ENCODE peak calls at places on chromosomes 7 and 10, in eight cellular contexts. U, N, G, V, M, H, E and J are unnamed samples.

GRCh38 chr7:143518521-143518920 is 40.8 kb downstream of the TAS2R41 start:
- DNase-seq in H (no peak), M (no peak), V (no peak), U (peak), E (peak), N (no peak), G (no peak), J (no peak)

GRCh38 chr10:61063911-61064310 is 119.9 kb upstream of the RHOBTB1 start:
- DNase-seq in M (peak), N (no peak), V (no peak), H (no peak), U (no peak), E (no peak), G (no peak), J (no peak)

GRCh38 chr10:102799691-102800435 is 37.4 kb downstream of the CYP17A1 start:
- DNase-seq in V (no peak), U (no peak), E (no peak), N (no peak), H (no peak), G (no peak), M (peak), J (no peak)

GRCh38 chr7:151439855-151440798 is at the start of gene CRYGN:
- DNase-seq in E (no peak), N (no peak), G (peak), H (no peak), M (no peak), U (no peak), V (no peak), J (no peak)

GRCh38 chr7:24898691-24899090 is 81.3 kb downstream of the OSBPL3 start:
- DNase-seq in U (peak), M (peak), H (no peak), G (no peak), V (no peak), N (no peak), E (no peak), J (no peak)

GRCh38 chr7:88735920-88736319 is 23.6 kb upstream of the ZNF804B start:
- DNase-seq in G (no peak), H (no peak), U (no peak), M (no peak), V (no peak), N (no peak), E (no peak), J (no peak)

GRCh38 chr7:158868754-158869410 is 12.5 kb downstream of the DYNC2I1 start:
- DNase-seq in H (no peak), G (no peak), V (no peak), E (no peak), N (no peak), U (no peak), M (no peak), J (no peak)

GRCh38 chr7:50650057-50650664 is 85.0 kb upstream of the DDC start:
- DNase-seq in G (no peak), H (no peak), M (no peak), V (no peak), E (no peak), U (no peak), N (no peak), J (no peak)

GRCh38 chr7:95046494-95047240 is 139.3 kb downstream of the PPP1R9A start:
- DNase-seq in U (no peak), H (no peak), N (no peak), G (no peak), E (peak), V (no peak), M (peak), J (no peak)

GRCh38 chr7:47351233-47352154 is 230.4 kb downstream of the TNS3 start:
- DNase-seq in V (no peak), E (no peak), G (no peak), M (no peak), H (no peak), U (no peak), N (no peak), J (no peak)

GRCh38 chr7:152369518-152369917 is 66.3 kb downstream of the KMT2C start:
- DNase-seq in V (no peak), M (no peak), U (no peak), G (no peak), E (no peak), N (no peak), H (no peak), J (no peak)

GRCh38 chr10:125102821-125103220 is 57.5 kb downstream of the CTBP2 start:
- DNase-seq in G (no peak), M (no peak), H (no peak), V (no peak), U (no peak), N (no peak), E (no peak), J (no peak)

GRCh38 chr10:87925570-87925969 is 62.1 kb downstream of the PTEN start:
- DNase-seq in U (peak), G (no peak), H (no peak), E (peak), M (peak), V (no peak), N (no peak), J (no peak)

GRCh38 chr7:116500071-116500853 is 724 bp downstream of the CAV2 start:
- DNase-seq in V (peak), N (no peak), U (peak), E (no peak), M (peak), G (peak), H (no peak), J (no peak)

GRCh38 chr7:54129035-54129434 is 413.1 kb upstream of the VSTM2A start:
- DNase-seq in U (no peak), H (no peak), G (no peak), N (no peak), E (no peak), M (no peak), V (no peak), J (no peak)

GRCh38 chr10:31359979-31360378 is 41.0 kb downstream of the ZEB1 start:
- DNase-seq in H (no peak), V (no peak), N (no peak), E (no peak), G (no peak), U (peak), M (peak), J (no peak)

GRCh38 chr7:42407828-42408227 is 170.8 kb upstream of the GLI3 start:
- DNase-seq in G (peak), N (no peak), M (no peak), U (peak), E (no peak), V (no peak), H (no peak), J (no peak)

GRCh38 chr7:80941206-80941758 is 22.4 kb upstream of the SEMA3C start:
- DNase-seq in E (no peak), M (peak), V (no peak), N (no peak), H (no peak), U (peak), G (no peak), J (no peak)

GRCh38 chr7:15332962-15333361 is 228.9 kb downstream of the AGMO start:
- DNase-seq in E (no peak), M (no peak), G (no peak), H (no peak), U (no peak), N (no peak), V (no peak), J (no peak)

GRCh38 chr10:113539789-113540188 is 13.1 kb upstream of the HABP2 start:
- DNase-seq in E (peak), U (peak), M (peak), H (no peak), V (no peak), G (no peak), N (no peak), J (no peak)

GRCh38 chr7:43038229-43038628 is 74.2 kb upstream of the HECW1 start:
- DNase-seq in G (no peak), H (no peak), E (peak), M (peak), N (no peak), V (no peak), U (peak), J (no peak)

GRCh38 chr7:32058017-32058416 is 12.2 kb downstream of the PDE1C start:
- DNase-seq in G (no peak), N (no peak), U (peak), H (no peak), V (no peak), E (no peak), M (peak), J (no peak)

GRCh38 chr7:121288894-121289293 is 39.9 kb upstream of the WNT16 start:
- DNase-seq in V (no peak), H (no peak), M (peak), G (no peak), E (peak), U (peak), N (no peak), J (no peak)

GRCh38 chr10:9895406-9895805 is 1122.3 kb upstream of the CELF2 start:
- DNase-seq in E (no peak), H (no peak), G (no peak), V (no peak), U (no peak), N (no peak), M (no peak), J (no peak)

GRCh38 chr7:39735903-39736302 is 112.5 kb downstream of the RALA start:
- DNase-seq in U (peak), G (no peak), V (no peak), M (peak), N (no peak), H (no peak), E (no peak), J (no peak)

GRCh38 chr7:106344206-106344605 is 59.4 kb upstream of the NAMPT start:
- DNase-seq in M (no peak), U (no peak), E (no peak), H (no peak), N (no peak), G (no peak), V (no peak), J (no peak)

GRCh38 chr10:107545717-107546116 is 381.2 kb upstream of the SORCS1 start:
- DNase-seq in U (no peak), H (no peak), N (no peak), E (no peak), M (no peak), V (no peak), G (no peak), J (no peak)

GRCh38 chr10:114638874-114639625 is 19.0 kb downstream of the ABLIM1 start:
- DNase-seq in M (peak), N (no peak), U (peak), V (no peak), E (peak), H (no peak), G (no peak), J (no peak)

GRCh38 chr10:74770400-74770799 is 56.0 kb upstream of the KAT6B start:
- DNase-seq in H (no peak), V (no peak), E (no peak), G (no peak), N (no peak), U (no peak), M (no peak), J (no peak)

GRCh38 chr10:25851548-25851947 is 82.5 kb upstream of the MYO3A start:
- DNase-seq in M (no peak), G (no peak), N (no peak), V (no peak), H (no peak), U (no peak), E (no peak), J (no peak)

GRCh38 chr10:90447836-90448235 is 410.0 kb downstream of the HTR7 start:
- DNase-seq in E (no peak), N (no peak), M (no peak), H (no peak), U (peak), G (no peak), V (no peak), J (no peak)